ENCODE peak calls at places on chromosomes 1 and 21, in four cellular contexts. A is spleen, Q is adrenal gland, B is K562. V is an unnamed sample.

GRCh38 chr21:40635336-40635735 is 211.6 kb downstream of the DSCAM start:
- DNase-seq in A (no peak), B (no peak), Q (no peak), V (no peak)

GRCh38 chr1:15762546-15762945 is 4.0 kb downstream of the FBLIM1 start:
- DNase-seq in B (no peak), A (no peak), Q (no peak), V (no peak)

GRCh38 chr1:155081472-155082300 is 3.0 kb downstream of the EFNA3 start:
- DNase-seq in B (peak; percentile 34), A (peak; percentile 78), Q (no peak), V (no peak)

GRCh38 chr21:31484219-31484618 is 140.2 kb upstream of the TIAM1 start:
- DNase-seq in Q (no peak), A (no peak), B (no peak), V (no peak)

GRCh38 chr1:154791292-154792278 is 78.5 kb downstream of the KCNN3 start:
- DNase-seq in A (peak; percentile 87), B (peak; percentile 31), Q (no peak), V (peak; percentile 52)

GRCh38 chr1:199042193-199042592 is 403.4 kb downstream of the PTPRC start:
- DNase-seq in Q (no peak), B (no peak), A (no peak), V (no peak)

GRCh38 chr1:162541619-162542141 is 19.8 kb upstream of the UAP1 start:
- DNase-seq in Q (no peak), B (no peak), A (no peak), V (peak; percentile 48)

GRCh38 chr1:41800237-41800902 is 118.4 kb downstream of the HIVEP3 start:
- DNase-seq in A (no peak), Q (no peak), B (no peak), V (no peak)

GRCh38 chr1:235254721-235255120 is 73.3 kb downstream of the ARID4B start:
- DNase-seq in A (no peak), B (no peak), Q (no peak), V (no peak)

GRCh38 chr1:231161711-231162299 is at the start of gene TRIM67:
- DNase-seq in B (peak; percentile 50), A (no peak), Q (peak; percentile 55), V (no peak)

GRCh38 chr1:145758575-145758974 is 39.3 kb downstream of the CD160 start:
- DNase-seq in Q (no peak), A (no peak), B (no peak), V (no peak)

GRCh38 chr1:152035406-152036315 is 1.1 kb downstream of the S100A11 start:
- DNase-seq in B (peak; percentile 33), Q (no peak), A (no peak), V (no peak)
- TF ChIP-seq POLR2A in B (no peak), Q (no peak), A (no peak), V (no peak)

GRCh38 chr1:201281573-201281972 is 1.7 kb upstream of the PKP1 start:
- DNase-seq in B (no peak), A (no peak), Q (no peak), V (no peak)

GRCh38 chr1:201282216-201282615 is 1.1 kb upstream of the PKP1 start:
- DNase-seq in A (peak; percentile 2), B (no peak), Q (no peak), V (no peak)

GRCh38 chr1:201283836-201284553 is 689 bp downstream of the PKP1 start:
- DNase-seq in A (peak; percentile 70), Q (no peak), B (no peak), V (no peak)

GRCh38 chr1:201284636-201285035 is 1.3 kb downstream of the PKP1 start:
- DNase-seq in Q (no peak), B (no peak), A (no peak), V (no peak)

DNA sequence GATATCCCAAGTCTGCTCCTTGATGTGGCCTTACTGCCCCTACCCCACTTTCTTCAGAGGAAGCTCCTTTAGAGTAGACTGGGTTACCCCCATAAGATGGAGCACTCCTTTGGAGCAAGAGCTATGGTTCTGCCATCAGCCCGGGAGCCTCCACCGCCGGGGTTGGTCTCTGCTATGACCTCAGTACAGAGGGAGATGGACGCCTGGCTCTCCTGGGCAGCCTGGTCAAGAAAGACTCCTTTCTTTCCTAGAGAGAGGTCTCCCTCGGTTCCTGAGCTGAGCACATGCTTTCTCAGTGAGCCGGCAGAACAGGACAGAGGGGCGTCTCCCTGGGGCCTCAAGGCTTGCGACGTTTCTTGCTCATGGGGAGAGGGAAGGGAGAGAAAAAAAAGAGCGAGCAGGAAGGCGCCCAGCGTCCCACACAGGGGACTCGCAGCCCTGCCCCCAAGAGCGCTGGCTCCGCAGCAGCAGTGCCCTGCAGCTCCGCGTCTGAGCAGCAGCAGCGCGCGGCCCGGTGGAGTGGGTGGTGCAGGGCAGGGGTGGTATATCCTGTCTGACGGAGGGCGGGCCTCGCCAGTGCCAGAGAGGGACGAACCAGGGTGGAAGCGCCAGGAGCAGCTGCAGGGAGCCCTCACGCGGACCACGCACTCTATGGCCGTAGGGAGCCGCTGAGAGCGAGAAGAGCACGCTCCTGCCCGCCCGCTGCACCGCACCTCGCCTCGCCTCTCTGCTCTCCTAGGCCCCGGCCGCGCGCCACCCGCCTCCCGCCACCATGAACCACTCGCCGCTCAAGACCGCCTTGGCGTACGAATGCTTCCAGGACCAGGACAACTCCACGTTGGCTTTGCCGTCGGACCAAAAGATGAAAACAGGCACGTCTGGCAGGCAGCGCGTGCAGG is at the start of gene PKP1:
- DNase-seq in A (peak; percentile 77), B (no peak), Q (no peak), V (no peak)
- TF ChIP-seq POLR2A in A (no peak), B (no peak), Q (no peak), V (no peak)

GRCh38 chr1:153790282-153790995 is 15.2 kb downstream of the SLC27A3 start:
- DNase-seq in A (peak; percentile 86), Q (peak; percentile 76), B (no peak), V (no peak)
- TF ChIP-seq POLR2A in A (no peak), Q (no peak), B (no peak), V (no peak)

GRCh38 chr1:150615346-150616201 is 13.8 kb downstream of the ENSA start:
- DNase-seq in B (no peak), Q (no peak), A (no peak), V (no peak)
- TF ChIP-seq POLR2A in B (no peak), Q (no peak), A (no peak), V (no peak)